ENCODE peak calls at places on chromosomes 3 and 15, in four cellular contexts. L, O, V and H are unnamed samples.
A peak's percentile ranks its signal among the peaks of the same experiment; 100 is the strongest.

GRCh38 chr3:134367869-134368750 is 6.1 kb downstream of the AMOTL2 start:
- DNase-seq in L (no peak), O (no peak), V (no peak), H (no peak)

GRCh38 chr15:71660501-71660900 is 149.9 kb upstream of the NR2E3 start:
- DNase-seq in L (no peak), O (no peak), V (no peak), H (no peak)

GRCh38 chr3:121481116-121481895 is 64.5 kb downstream of the POLQ start:
- DNase-seq in L (no peak), O (no peak), V (no peak), H (no peak)

GRCh38 chr15:27757050-27757449 is 342.1 kb downstream of the OCA2 start:
- DNase-seq in L (no peak), O (no peak), V (no peak), H (no peak)

GRCh38 chr3:17645074-17645698 is 97.2 kb downstream of the TBC1D5 start:
- DNase-seq in L (peak; percentile 25), O (no peak), V (no peak), H (no peak)

GRCh38 chr3:112604536-112604935 is 36.4 kb downstream of the CCDC80 start:
- DNase-seq in L (no peak), O (no peak), V (peak; percentile 13), H (no peak)

GRCh38 chr15:63350178-63350621 is 31.4 kb downstream of the CA12 start:
- DNase-seq in L (no peak), O (no peak), V (no peak), H (no peak)

GRCh38 chr3:195466251-195466650 is 23.4 kb upstream of the ACAP2 start:
- DNase-seq in L (no peak), O (no peak), V (no peak), H (no peak)

GRCh38 chr3:17183951-17184550 is 299.3 kb downstream of the PLCL2 start:
- DNase-seq in L (no peak), O (no peak), V (no peak), H (no peak)

GRCh38 chr3:73812054-73812453 is 187.3 kb upstream of the PDZRN3 start:
- DNase-seq in L (no peak), O (no peak), V (no peak), H (no peak)

GRCh38 chr3:46479021-46479420 is 14.3 kb upstream of the LTF start:
- DNase-seq in L (no peak), O (no peak), V (no peak), H (no peak)

GRCh38 chr3:178823556-178824229 is 247.9 kb downstream of the ZMAT3 start:
- DNase-seq in L (no peak), O (no peak), V (no peak), H (no peak)

GRCh38 chr3:178195824-178196223 is 340.4 kb upstream of the KCNMB2 start:
- DNase-seq in L (no peak), O (no peak), V (no peak), H (no peak)

GRCh38 chr15:48478581-48478980 is 147.4 kb downstream of the DUT start:
- DNase-seq in L (no peak), O (no peak), V (no peak), H (no peak)

GRCh38 chr3:127217594-127218456 is 24.9 kb downstream of the PRR23E start:
- DNase-seq in L (no peak), O (no peak), V (peak; percentile 24), H (no peak)

GRCh38 chr3:107523361-107524213 is 825 bp downstream of the BBX start:
- DNase-seq in L (peak; percentile 30), O (peak; percentile 72), V (peak; percentile 12), H (peak; percentile 20)

GRCh38 chr3:35680866-35681650 is 41.7 kb downstream of the ARPP21 start:
- DNase-seq in L (no peak), O (no peak), V (no peak), H (no peak)

GRCh38 chr3:159586587-159587202 is 401.9 kb upstream of the IL12A start:
- DNase-seq in L (peak; percentile 42), O (no peak), V (peak; percentile 6), H (no peak)

GRCh38 chr3:42247576-42248027 is 18.4 kb downstream of the CCK start:
- DNase-seq in L (peak; percentile 63), O (peak; percentile 63), V (peak; percentile 26), H (no peak)

GRCh38 chr15:94023520-94023919 is 207.8 kb upstream of the MCTP2 start:
- DNase-seq in L (no peak), O (no peak), V (no peak), H (no peak)